ENCODE peak calls at places on chromosomes 1 and 21, in five cellular contexts. One of them, this sample, is unnamed.

GRCh38 chr1:224497714-224498573 is 63.3 kb upstream of the WDR26 start:
- DNase-seq in caudate nucleus: peak
- DNase-seq in neural crest cell: no peak
- DNase-seq in A172: peak
- DNase-seq in GM20000: peak
- DNase-seq in this sample: peak

GRCh38 chr1:1440941-1441888 is 5.7 kb downstream of the VWA1 start:
- DNase-seq in caudate nucleus: no peak
- DNase-seq in neural crest cell: peak
- DNase-seq in GM20000: peak
- DNase-seq in A172: no peak
- DNase-seq in this sample: no peak

GRCh38 chr1:118504867-118505266 is 319.8 kb upstream of the SPAG17 start:
- DNase-seq in caudate nucleus: no peak
- DNase-seq in A172: no peak
- DNase-seq in neural crest cell: no peak
- DNase-seq in GM20000: no peak
- DNase-seq in this sample: no peak

GRCh38 chr1:25117233-25117823 is 115.0 kb downstream of the SYF2 start:
- DNase-seq in GM20000: no peak
- DNase-seq in A172: no peak
- DNase-seq in neural crest cell: no peak
- DNase-seq in caudate nucleus: no peak
- DNase-seq in this sample: peak

GRCh38 chr21:42271065-42271464 is 44.1 kb downstream of the TFF3 start:
- DNase-seq in caudate nucleus: no peak
- DNase-seq in GM20000: no peak
- DNase-seq in A172: no peak
- DNase-seq in neural crest cell: no peak
- DNase-seq in this sample: no peak

GRCh38 chr21:42513151-42513984 is at the start of gene SLC37A1:
- DNase-seq in A172: no peak
- DNase-seq in GM20000: peak
- DNase-seq in neural crest cell: peak
- DNase-seq in caudate nucleus: no peak
- DNase-seq in this sample: no peak

GRCh38 chr1:3907621-3908165 is 7.6 kb upstream of the C1orf174 start:
- DNase-seq in GM20000: no peak
- DNase-seq in caudate nucleus: no peak
- DNase-seq in A172: no peak
- DNase-seq in neural crest cell: no peak
- DNase-seq in this sample: no peak

GRCh38 chr1:206495011-206495461 is 12.3 kb upstream of the RASSF5 start:
- DNase-seq in neural crest cell: no peak
- DNase-seq in caudate nucleus: no peak
- DNase-seq in GM20000: no peak
- DNase-seq in A172: no peak
- DNase-seq in this sample: no peak

GRCh38 chr1:163174524-163175437 is 27.9 kb downstream of the RGS5 start:
- DNase-seq in caudate nucleus: peak
- DNase-seq in neural crest cell: peak
- DNase-seq in GM20000: peak
- DNase-seq in A172: peak
- DNase-seq in this sample: peak

GRCh38 chr1:50542362-50542761 is 119.1 kb upstream of the DMRTA2 start:
- DNase-seq in A172: no peak
- DNase-seq in GM20000: no peak
- DNase-seq in caudate nucleus: no peak
- DNase-seq in neural crest cell: no peak
- DNase-seq in this sample: no peak

GRCh38 chr1:210246447-210246846 is 13.9 kb downstream of the SERTAD4 start:
- DNase-seq in GM20000: no peak
- DNase-seq in neural crest cell: no peak
- DNase-seq in caudate nucleus: no peak
- DNase-seq in A172: peak
- DNase-seq in this sample: no peak

This sample was measured in G401.